ENCODE peak calls at places on chromosome 11, in five cellular contexts. R, J, Z, O and A are unnamed samples. For H3K4me1, the result is how much of the 10 kb centered on the place peaks cover.

GRCh38 chr11:112499153-112499907 is 238.7 kb upstream of the PLET1 start:
- DNase-seq in J (no peak), R (no peak), Z (no peak), O (no peak), A (no peak)

GRCh38 chr11:126840201-126840886 is 160.2 kb downstream of the KIRREL3 start:
- DNase-seq in O (no peak), R (peak), J (no peak), Z (no peak), A (no peak)

GRCh38 chr11:2688381-2689231 is 11.2 kb downstream of the KCNQ1OT1 start:
- DNase-seq in O (peak), R (no peak), J (no peak), Z (no peak), A (no peak)

GRCh38 chr11:62337682-62338181 is 484 bp downstream of the ASRGL1 start:
- DNase-seq in O (no peak), J (peak), Z (peak), R (no peak), A (peak)

GRCh38 chr11:1838077-1838425 is 730 bp upstream of the TNNI2 start:
- DNase-seq in Z (no peak), O (no peak), J (peak), R (no peak), A (no peak)

GRCh38 chr11:118491041-118491440 is 36.2 kb upstream of the TTC36 start:
- DNase-seq in O (no peak), J (no peak), Z (no peak), R (no peak), A (no peak)

GRCh38 chr11:3623126-3623525 is 18.7 kb downstream of the ART5 start:
- DNase-seq in R (no peak), J (no peak), O (peak), Z (no peak), A (no peak)

GRCh38 chr11:41522899-41523672 is 63.6 kb upstream of the LRRC4C start:
- DNase-seq in O (no peak), R (no peak), Z (no peak), J (no peak), A (no peak)

GRCh38 chr11:112315861-112316739 is 55.4 kb upstream of the PLET1 start:
- DNase-seq in O (no peak), Z (no peak), R (no peak), J (no peak), A (no peak)

GRCh38 chr11:61518032-61518795 is 9.7 kb downstream of the LRRC10B start:
- DNase-seq in O (no peak), Z (no peak), J (no peak), R (no peak), A (no peak)

GRCh38 chr11:95108671-95109551 is 19.3 kb downstream of the ENDOD1 start:
- DNase-seq in J (no peak), O (no peak), Z (no peak), R (peak), A (no peak)

GRCh38 chr11:113131036-113131775 is 170.0 kb downstream of the NCAM1 start:
- DNase-seq in J (no peak), R (no peak), Z (no peak), O (no peak), A (no peak)

GRCh38 chr11:85941380-85941973 is 86.3 kb downstream of the CCDC83 start:
- DNase-seq in O (peak), R (peak), J (no peak), Z (peak), A (peak)

GRCh38 chr11:19691815-19692214 is 20.8 kb upstream of the NAV2 start:
- DNase-seq in Z (no peak), O (no peak), R (no peak), J (no peak), A (no peak)

GRCh38 chr11:8017894-8018741 is 31.0 kb downstream of the EIF3F start:
- DNase-seq in Z (no peak), O (no peak), J (no peak), R (no peak), A (no peak)

GRCh38 chr11:100932474-100933100 is 197.0 kb downstream of the PGR start:
- DNase-seq in Z (no peak), R (peak), O (no peak), J (no peak), A (no peak)

GRCh38 chr11:113681282-113681681 is 24.8 kb downstream of the TMPRSS5 start:
- DNase-seq in Z (no peak), R (no peak), J (no peak), O (no peak), A (no peak)

GRCh38 chr11:115579181-115579825 is 75.1 kb upstream of the CADM1 start:
- DNase-seq in O (no peak), R (no peak), J (no peak), Z (no peak), A (no peak)

GRCh38 chr11:72548481-72548880 is 114.2 kb upstream of the CLPB start:
- DNase-seq in R (no peak), J (no peak), Z (no peak), O (no peak), A (no peak)

GRCh38 chr11:79092791-79093313 is 348.0 kb downstream of the TENM4 start:
- DNase-seq in Z (no peak), J (peak), O (peak), R (peak), A (no peak)

GRCh38 chr11:67649634-67650540 is 643 bp downstream of the ACY3 start:
- DNase-seq in O (peak), R (no peak), Z (no peak), J (no peak), A (no peak)

GRCh38 chr11:35372565-35373283 is 46.6 kb downstream of the SLC1A2 start:
- DNase-seq in O (no peak), R (no peak), J (no peak), Z (no peak), A (no peak)

GRCh38 chr11:17767914-17768313 is 33.3 kb downstream of the KCNC1 start:
- DNase-seq in O (no peak), J (peak), R (no peak), Z (no peak), A (no peak)

GRCh38 chr11:17765381-17766359 is 31.1 kb downstream of the KCNC1 start:
- DNase-seq in Z (no peak), R (peak), J (peak), O (no peak), A (no peak)

GRCh38 chr11:17767301-17767885 is 32.8 kb downstream of the KCNC1 start:
- DNase-seq in Z (no peak), R (no peak), O (no peak), J (peak), A (no peak)

GRCh38 chr11:17768547-17768946 is 34.0 kb downstream of the KCNC1 start:
- DNase-seq in Z (no peak), R (no peak), O (no peak), J (peak), A (no peak)

GRCh38 chr11:17766590-17766989 is 32.0 kb downstream of the KCNC1 start:
- DNase-seq in R (no peak), O (no peak), Z (no peak), J (peak), A (no peak)
- TF ChIP-seq CTCF in R (no peak), O (no peak), Z (no peak), J (no peak), A (no peak)

GRCh38 chr11:71323876-71324526 is 71.6 kb upstream of the SHANK2 start:
- DNase-seq in R (no peak), J (no peak), O (peak), Z (no peak), A (no peak)

GRCh38 chr11:71327156-71328085 is 75.0 kb upstream of the SHANK2 start:
- DNase-seq in Z (no peak), J (no peak), R (no peak), O (peak), A (no peak)

GRCh38 chr11:71324788-71325417 is 72.5 kb upstream of the SHANK2 start:
- DNase-seq in O (peak), Z (no peak), J (no peak), R (no peak), A (no peak)

GRCh38 chr11:71326328-71326940 is 74.1 kb upstream of the SHANK2 start:
- DNase-seq in R (no peak), J (no peak), O (peak), Z (no peak), A (no peak)

DNA sequence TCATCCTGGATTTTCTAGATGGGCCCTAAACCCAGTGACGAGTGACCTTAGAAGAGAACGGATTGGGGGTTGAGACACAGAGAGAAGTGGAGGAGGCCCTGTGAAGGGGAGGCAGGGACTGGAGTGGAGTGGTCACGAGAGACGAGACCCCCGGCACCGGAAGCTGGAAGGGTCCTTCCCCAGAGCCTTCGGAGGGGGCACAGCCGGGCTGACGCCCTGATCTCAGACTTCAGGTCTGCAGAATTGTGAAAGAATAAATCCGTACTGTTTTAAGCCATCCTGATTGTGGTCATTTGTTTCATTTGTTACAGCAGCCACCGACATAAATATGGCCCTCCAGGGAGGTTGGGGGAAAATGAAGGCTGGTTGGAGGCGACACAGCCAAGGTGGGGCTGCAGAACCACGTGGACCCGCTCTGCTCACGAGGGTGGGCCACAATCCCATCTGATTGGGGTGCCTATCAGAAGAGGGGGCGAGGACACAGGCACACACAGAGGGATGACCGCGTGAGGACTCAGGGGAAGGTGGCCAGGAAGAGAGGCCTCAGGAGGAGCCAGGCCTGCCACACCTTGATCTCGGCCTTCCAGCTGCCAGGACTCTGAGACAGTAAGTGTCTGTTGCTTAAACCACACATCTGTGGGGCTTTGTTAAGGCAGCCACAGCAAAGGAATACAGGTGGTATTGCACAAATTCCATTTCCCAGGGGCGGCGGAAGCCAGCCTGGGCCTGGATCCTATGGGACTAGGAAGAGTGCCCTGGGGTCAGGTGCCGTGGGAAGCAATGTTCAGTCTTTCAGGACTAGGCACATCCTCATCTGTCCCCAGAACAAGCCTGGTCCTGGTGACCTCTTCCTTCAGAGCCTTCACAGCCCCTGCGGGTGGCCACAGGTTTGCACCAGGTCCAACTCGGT is 73.3 kb upstream of the SHANK2 start:
- DNase-seq in J (no peak), R (no peak), O (peak), Z (no peak), A (no peak)
- TF ChIP-seq POLR2A in J (no peak), R (no peak), O (no peak), Z (no peak), A (no peak)

GRCh38 chr11:69003301-69003865 is 9.7 kb downstream of the MRGPRF start:
- DNase-seq in R (no peak), Z (peak), O (peak), J (no peak), A (no peak)
- H3K4me1 ChIP-seq in R (under half), Z (half or more), O (half or more), J (under half), A (half or more)

GRCh38 chr11:75398906-75399305 is 412 bp upstream of the RPS3 start:
- DNase-seq in R (no peak), J (no peak), Z (no peak), O (no peak), A (no peak)

GRCh38 chr11:75402002-75402773 is 2.9 kb downstream of the RPS3 start:
- DNase-seq in R (no peak), O (no peak), Z (no peak), J (no peak), A (no peak)

GRCh38 chr11:75403037-75403436 is 3.7 kb downstream of the RPS3 start:
- DNase-seq in R (no peak), J (no peak), O (no peak), Z (no peak), A (no peak)

GRCh38 chr11:75400110-75400865 is 970 bp downstream of the RPS3 start:
- DNase-seq in R (peak), Z (no peak), O (no peak), J (no peak), A (no peak)

GRCh38 chr11:75399344-75400109 is at the start of gene RPS3:
- DNase-seq in Z (peak), R (peak), J (peak), O (peak), A (peak)
- TF ChIP-seq CTCF in Z (peak), R (peak), J (no peak), O (no peak), A (no peak)

DNA sequence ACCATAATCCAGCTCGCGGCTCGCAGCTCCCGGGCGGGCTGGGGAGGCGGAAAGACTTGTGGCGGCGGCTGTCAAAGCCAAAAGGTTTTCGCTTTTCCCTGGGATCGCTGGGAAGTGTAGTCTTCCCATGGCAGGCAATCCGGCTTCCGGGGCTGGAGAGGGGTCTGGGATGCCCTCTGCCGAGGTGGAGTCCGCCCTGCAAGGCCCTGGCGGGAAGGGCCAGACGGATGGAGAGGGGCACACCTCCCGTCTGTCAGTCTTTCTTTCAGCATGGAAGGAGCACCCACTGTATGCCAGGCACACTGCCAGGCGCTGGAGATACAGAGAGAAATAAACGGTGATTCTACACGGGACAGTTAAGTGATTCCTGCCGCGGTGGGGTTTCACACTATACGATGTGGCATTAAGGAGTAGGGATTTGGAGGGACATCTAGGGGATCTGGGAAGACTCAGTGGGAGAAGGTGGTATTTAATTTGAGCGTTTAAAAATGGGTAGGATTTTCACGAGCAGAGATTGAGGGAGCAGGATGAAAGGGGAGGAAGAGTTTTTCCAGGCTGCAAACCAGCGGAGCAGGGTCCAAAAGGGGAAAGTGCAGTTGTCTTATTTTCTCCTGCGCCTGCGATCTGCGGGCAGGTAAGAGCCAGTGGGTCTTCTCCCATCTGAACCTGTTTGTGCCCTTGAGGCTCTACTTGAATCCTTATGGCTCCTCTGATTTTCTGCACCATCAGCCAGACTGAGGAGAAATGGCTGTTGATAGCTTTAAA is at the start of gene BACE1:
- DNase-seq in Z (peak), J (peak), O (peak), R (peak), A (peak)
- TF ChIP-seq POLR2A in Z (no peak), J (peak), O (no peak), R (no peak), A (no peak)

DNA sequence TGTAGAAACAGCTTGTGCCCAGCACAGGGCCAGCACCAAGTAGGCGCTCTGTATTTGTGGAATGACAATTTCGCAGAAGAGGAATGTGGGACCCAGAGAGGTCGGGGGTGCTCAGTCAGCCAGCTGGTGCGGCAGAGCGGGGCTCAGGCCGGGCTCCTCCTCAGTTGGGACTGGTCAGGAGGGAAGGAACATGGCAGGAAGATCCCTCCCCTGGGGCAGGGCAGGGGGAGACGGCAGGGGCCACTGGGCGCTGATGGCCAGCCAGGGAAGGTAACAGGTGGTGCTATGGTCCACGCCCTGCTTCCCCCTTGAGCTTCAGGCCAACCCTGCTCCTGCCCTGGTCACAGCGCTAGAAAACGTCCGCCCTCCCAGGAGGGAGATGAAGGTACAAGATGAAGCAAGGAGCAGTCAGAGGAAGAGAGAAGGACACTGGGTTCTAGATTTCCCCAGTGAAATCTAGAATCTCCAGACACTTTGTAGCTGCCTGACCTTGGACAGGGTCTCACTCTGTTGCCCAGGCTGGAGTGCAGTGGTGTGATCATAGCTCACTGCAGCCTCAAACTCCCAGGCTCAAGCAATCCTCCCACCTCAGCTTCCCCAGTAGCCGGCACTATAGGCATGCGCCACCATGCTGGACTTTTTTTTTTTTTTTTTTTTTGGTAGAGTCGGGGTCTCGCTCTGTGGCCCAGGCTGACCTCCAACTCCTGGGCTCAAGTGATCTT is 13.5 kb upstream of the SPI1 start:
- DNase-seq in Z (no peak), O (peak), J (no peak), R (no peak), A (no peak)
- H3K4me1 ChIP-seq in Z (under half), O (under half), J (under half), R (under half), A (under half)

GRCh38 chr11:44324222-44324621 is 14.3 kb upstream of the ALX4 start:
- DNase-seq in R (no peak), Z (no peak), J (no peak), O (no peak), A (no peak)

GRCh38 chr11:44325698-44326097 is 15.8 kb upstream of the ALX4 start:
- DNase-seq in J (no peak), O (no peak), R (no peak), Z (no peak), A (no peak)

GRCh38 chr11:44327730-44328691 is 18.1 kb upstream of the ALX4 start:
- DNase-seq in J (no peak), R (no peak), Z (no peak), O (no peak), A (no peak)

GRCh38 chr11:44324787-44325525 is 15.0 kb upstream of the ALX4 start:
- DNase-seq in J (no peak), R (no peak), O (no peak), Z (no peak), A (no peak)

GRCh38 chr11:44326615-44327475 is 16.9 kb upstream of the ALX4 start:
- DNase-seq in O (no peak), Z (no peak), J (no peak), R (no peak), A (no peak)
- TF ChIP-seq CTCF in O (no peak), Z (no peak), J (no peak), R (peak), A (no peak)